ENCODE peak calls at places on chromosomes 3 and 15, in six cellular contexts. One of them, this sample, is unnamed.
A peak's percentile ranks its signal among the peaks of the same experiment; 100 is the strongest.

GRCh38 chr15:44427756-44428724 is 611 bp downstream of the CTDSPL2 start:
- DNase-seq in NCI-H460: peak; percentile 12
- DNase-seq in stimulated activated CD8-positive, alpha-beta memory T cell treated with anti-CD3 and anti-CD28 coated beads, Interleukin-4, amount 100 ng/mL, for 1 hour: no peak
- DNase-seq in hippocampal formation: no peak
- DNase-seq in HuH-7: no peak
- DNase-seq in fibroblast of pulmonary artery: peak; percentile 71
- DNase-seq in this sample: peak; percentile 69

GRCh38 chr15:48946088-48946839 is 17.5 kb downstream of the SHC4 start:
- DNase-seq in hippocampal formation: peak; percentile 1
- DNase-seq in fibroblast of pulmonary artery: peak; percentile 75
- DNase-seq in HuH-7: no peak
- DNase-seq in NCI-H460: no peak
- DNase-seq in stimulated activated CD8-positive, alpha-beta memory T cell treated with anti-CD3 and anti-CD28 coated beads, Interleukin-4, amount 100 ng/mL, for 1 hour: no peak
- DNase-seq in this sample: peak; percentile 35

GRCh38 chr15:29785068-29785467 is 37.2 kb downstream of the TJP1 start:
- DNase-seq in fibroblast of pulmonary artery: no peak
- DNase-seq in NCI-H460: no peak
- DNase-seq in hippocampal formation: no peak
- DNase-seq in HuH-7: no peak
- DNase-seq in stimulated activated CD8-positive, alpha-beta memory T cell treated with anti-CD3 and anti-CD28 coated beads, Interleukin-4, amount 100 ng/mL, for 1 hour: no peak
- DNase-seq in this sample: no peak

GRCh38 chr15:98529205-98530145 is 118.9 kb upstream of the IGF1R start:
- DNase-seq in HuH-7: no peak
- DNase-seq in hippocampal formation: no peak
- DNase-seq in NCI-H460: no peak
- DNase-seq in stimulated activated CD8-positive, alpha-beta memory T cell treated with anti-CD3 and anti-CD28 coated beads, Interleukin-4, amount 100 ng/mL, for 1 hour: no peak
- DNase-seq in fibroblast of pulmonary artery: no peak
- DNase-seq in this sample: no peak

GRCh38 chr3:41118461-41119385 is 80.6 kb upstream of the CTNNB1 start:
- DNase-seq in hippocampal formation: no peak
- DNase-seq in NCI-H460: no peak
- DNase-seq in stimulated activated CD8-positive, alpha-beta memory T cell treated with anti-CD3 and anti-CD28 coated beads, Interleukin-4, amount 100 ng/mL, for 1 hour: no peak
- DNase-seq in HuH-7: no peak
- DNase-seq in fibroblast of pulmonary artery: no peak
- DNase-seq in this sample: no peak

GRCh38 chr3:155859859-155860258 is 5.6 kb upstream of the SLC33A1 start:
- DNase-seq in fibroblast of pulmonary artery: peak; percentile 44
- DNase-seq in hippocampal formation: peak; percentile 57
- DNase-seq in stimulated activated CD8-positive, alpha-beta memory T cell treated with anti-CD3 and anti-CD28 coated beads, Interleukin-4, amount 100 ng/mL, for 1 hour: no peak
- DNase-seq in HuH-7: no peak
- DNase-seq in NCI-H460: no peak
- DNase-seq in this sample: peak; percentile 43

GRCh38 chr3:41276191-41276590 is 76.9 kb downstream of the CTNNB1 start:
- DNase-seq in fibroblast of pulmonary artery: no peak
- DNase-seq in HuH-7: no peak
- DNase-seq in stimulated activated CD8-positive, alpha-beta memory T cell treated with anti-CD3 and anti-CD28 coated beads, Interleukin-4, amount 100 ng/mL, for 1 hour: no peak
- DNase-seq in NCI-H460: no peak
- DNase-seq in hippocampal formation: no peak
- DNase-seq in this sample: no peak

GRCh38 chr15:42456971-42457370 is 34.0 kb downstream of the ZNF106 start:
- DNase-seq in fibroblast of pulmonary artery: peak; percentile 36
- DNase-seq in HuH-7: no peak
- DNase-seq in hippocampal formation: no peak
- DNase-seq in NCI-H460: no peak
- DNase-seq in stimulated activated CD8-positive, alpha-beta memory T cell treated with anti-CD3 and anti-CD28 coated beads, Interleukin-4, amount 100 ng/mL, for 1 hour: no peak
- DNase-seq in this sample: peak; percentile 48

GRCh38 chr3:187739561-187740445 is 5.5 kb downstream of the BCL6 start:
- DNase-seq in HuH-7: peak; percentile 77
- DNase-seq in stimulated activated CD8-positive, alpha-beta memory T cell treated with anti-CD3 and anti-CD28 coated beads, Interleukin-4, amount 100 ng/mL, for 1 hour: peak; percentile 62
- DNase-seq in hippocampal formation: peak; percentile 83
- DNase-seq in fibroblast of pulmonary artery: peak; percentile 94
- DNase-seq in NCI-H460: peak; percentile 57
- DNase-seq in this sample: peak; percentile 91

GRCh38 chr3:39712413-39713048 is 96.9 kb upstream of the MYRIP start:
- DNase-seq in hippocampal formation: no peak
- DNase-seq in fibroblast of pulmonary artery: no peak
- DNase-seq in NCI-H460: no peak
- DNase-seq in stimulated activated CD8-positive, alpha-beta memory T cell treated with anti-CD3 and anti-CD28 coated beads, Interleukin-4, amount 100 ng/mL, for 1 hour: no peak
- DNase-seq in HuH-7: no peak
- DNase-seq in this sample: no peak

GRCh38 chr3:62562017-62562416 is 188.7 kb upstream of the FEZF2 start:
- DNase-seq in stimulated activated CD8-positive, alpha-beta memory T cell treated with anti-CD3 and anti-CD28 coated beads, Interleukin-4, amount 100 ng/mL, for 1 hour: no peak
- DNase-seq in HuH-7: no peak
- DNase-seq in fibroblast of pulmonary artery: peak; percentile 89
- DNase-seq in NCI-H460: no peak
- DNase-seq in hippocampal formation: no peak
- DNase-seq in this sample: peak; percentile 83

GRCh38 chr3:16740531-16740930 is 135.3 kb upstream of the DAZL start:
- DNase-seq in NCI-H460: no peak
- DNase-seq in HuH-7: no peak
- DNase-seq in stimulated activated CD8-positive, alpha-beta memory T cell treated with anti-CD3 and anti-CD28 coated beads, Interleukin-4, amount 100 ng/mL, for 1 hour: no peak
- DNase-seq in fibroblast of pulmonary artery: no peak
- DNase-seq in hippocampal formation: no peak
- DNase-seq in this sample: no peak

GRCh38 chr15:66038387-66039116 is 169.3 kb downstream of the RAB11A start:
- DNase-seq in NCI-H460: no peak
- DNase-seq in HuH-7: no peak
- DNase-seq in hippocampal formation: no peak
- DNase-seq in fibroblast of pulmonary artery: no peak
- DNase-seq in stimulated activated CD8-positive, alpha-beta memory T cell treated with anti-CD3 and anti-CD28 coated beads, Interleukin-4, amount 100 ng/mL, for 1 hour: no peak
- DNase-seq in this sample: no peak

GRCh38 chr15:73951044-73951561 is 24.8 kb downstream of the LOXL1 start:
- DNase-seq in hippocampal formation: peak; percentile 77
- DNase-seq in fibroblast of pulmonary artery: peak; percentile 98
- DNase-seq in HuH-7: peak; percentile 94
- DNase-seq in NCI-H460: peak; percentile 81
- DNase-seq in stimulated activated CD8-positive, alpha-beta memory T cell treated with anti-CD3 and anti-CD28 coated beads, Interleukin-4, amount 100 ng/mL, for 1 hour: peak; percentile 51
- DNase-seq in this sample: peak; percentile 97

GRCh38 chr3:126807795-126808194 is 103.8 kb downstream of the CHCHD6 start:
- DNase-seq in HuH-7: no peak
- DNase-seq in stimulated activated CD8-positive, alpha-beta memory T cell treated with anti-CD3 and anti-CD28 coated beads, Interleukin-4, amount 100 ng/mL, for 1 hour: no peak
- DNase-seq in fibroblast of pulmonary artery: no peak
- DNase-seq in hippocampal formation: no peak
- DNase-seq in NCI-H460: no peak
- DNase-seq in this sample: no peak

GRCh38 chr3:55434789-55435188 is 52.3 kb downstream of the WNT5A start:
- DNase-seq in stimulated activated CD8-positive, alpha-beta memory T cell treated with anti-CD3 and anti-CD28 coated beads, Interleukin-4, amount 100 ng/mL, for 1 hour: no peak
- DNase-seq in fibroblast of pulmonary artery: peak; percentile 55
- DNase-seq in hippocampal formation: no peak
- DNase-seq in NCI-H460: peak; percentile 26
- DNase-seq in HuH-7: no peak
- DNase-seq in this sample: no peak

GRCh38 chr3:184237772-184238171 is 8.4 kb downstream of the VWA5B2 start:
- DNase-seq in NCI-H460: no peak
- DNase-seq in hippocampal formation: no peak
- DNase-seq in HuH-7: no peak
- DNase-seq in fibroblast of pulmonary artery: no peak
- DNase-seq in stimulated activated CD8-positive, alpha-beta memory T cell treated with anti-CD3 and anti-CD28 coated beads, Interleukin-4, amount 100 ng/mL, for 1 hour: no peak
- DNase-seq in this sample: no peak

GRCh38 chr3:101928890-101929289 is 79.6 kb downstream of the NFKBIZ start:
- DNase-seq in HuH-7: no peak
- DNase-seq in stimulated activated CD8-positive, alpha-beta memory T cell treated with anti-CD3 and anti-CD28 coated beads, Interleukin-4, amount 100 ng/mL, for 1 hour: no peak
- DNase-seq in hippocampal formation: no peak
- DNase-seq in NCI-H460: no peak
- DNase-seq in fibroblast of pulmonary artery: peak; percentile 48
- DNase-seq in this sample: peak; percentile 49

GRCh38 chr3:103385991-103386390 is 951.2 kb downstream of the ZPLD1 start:
- DNase-seq in fibroblast of pulmonary artery: no peak
- DNase-seq in hippocampal formation: no peak
- DNase-seq in HuH-7: no peak
- DNase-seq in stimulated activated CD8-positive, alpha-beta memory T cell treated with anti-CD3 and anti-CD28 coated beads, Interleukin-4, amount 100 ng/mL, for 1 hour: no peak
- DNase-seq in NCI-H460: no peak
- DNase-seq in this sample: no peak

GRCh38 chr15:96768435-96768789 is 437.9 kb downstream of the NR2F2 start:
- DNase-seq in stimulated activated CD8-positive, alpha-beta memory T cell treated with anti-CD3 and anti-CD28 coated beads, Interleukin-4, amount 100 ng/mL, for 1 hour: no peak
- DNase-seq in hippocampal formation: no peak
- DNase-seq in fibroblast of pulmonary artery: no peak
- DNase-seq in HuH-7: no peak
- DNase-seq in NCI-H460: no peak
- DNase-seq in this sample: no peak

GRCh38 chr15:60582370-60583036 is 103.6 kb upstream of the ICE2 start:
- DNase-seq in NCI-H460: no peak
- DNase-seq in fibroblast of pulmonary artery: peak; percentile 59
- DNase-seq in HuH-7: no peak
- DNase-seq in hippocampal formation: no peak
- DNase-seq in stimulated activated CD8-positive, alpha-beta memory T cell treated with anti-CD3 and anti-CD28 coated beads, Interleukin-4, amount 100 ng/mL, for 1 hour: no peak
- DNase-seq in this sample: peak; percentile 77

GRCh38 chr3:86865506-86865905 is 125.4 kb downstream of the VGLL3 start:
- DNase-seq in stimulated activated CD8-positive, alpha-beta memory T cell treated with anti-CD3 and anti-CD28 coated beads, Interleukin-4, amount 100 ng/mL, for 1 hour: no peak
- DNase-seq in NCI-H460: no peak
- DNase-seq in hippocampal formation: no peak
- DNase-seq in fibroblast of pulmonary artery: peak; percentile 15
- DNase-seq in HuH-7: no peak
- DNase-seq in this sample: no peak

GRCh38 chr3:43620953-43621405 is 832 bp downstream of the ANO10 start:
- DNase-seq in NCI-H460: no peak
- DNase-seq in hippocampal formation: peak; percentile 47
- DNase-seq in stimulated activated CD8-positive, alpha-beta memory T cell treated with anti-CD3 and anti-CD28 coated beads, Interleukin-4, amount 100 ng/mL, for 1 hour: no peak
- DNase-seq in fibroblast of pulmonary artery: peak; percentile 21
- DNase-seq in HuH-7: no peak
- DNase-seq in this sample: peak; percentile 46

GRCh38 chr15:87033056-87033455 is 953.4 kb downstream of the AGBL1 start:
- DNase-seq in stimulated activated CD8-positive, alpha-beta memory T cell treated with anti-CD3 and anti-CD28 coated beads, Interleukin-4, amount 100 ng/mL, for 1 hour: no peak
- DNase-seq in NCI-H460: no peak
- DNase-seq in HuH-7: no peak
- DNase-seq in hippocampal formation: peak; percentile 1
- DNase-seq in fibroblast of pulmonary artery: peak; percentile 2
- DNase-seq in this sample: no peak

GRCh38 chr3:185175370-185175987 is 22.6 kb upstream of the C3orf70 start:
- DNase-seq in HuH-7: peak; percentile 74
- DNase-seq in NCI-H460: no peak
- DNase-seq in hippocampal formation: peak; percentile 71
- DNase-seq in fibroblast of pulmonary artery: peak; percentile 61
- DNase-seq in stimulated activated CD8-positive, alpha-beta memory T cell treated with anti-CD3 and anti-CD28 coated beads, Interleukin-4, amount 100 ng/mL, for 1 hour: no peak
- DNase-seq in this sample: no peak

GRCh38 chr3:184578822-184579221 is 17.2 kb downstream of the EPHB3 start:
- DNase-seq in hippocampal formation: no peak
- DNase-seq in fibroblast of pulmonary artery: no peak
- DNase-seq in HuH-7: peak; percentile 61
- DNase-seq in NCI-H460: no peak
- DNase-seq in stimulated activated CD8-positive, alpha-beta memory T cell treated with anti-CD3 and anti-CD28 coated beads, Interleukin-4, amount 100 ng/mL, for 1 hour: no peak
- DNase-seq in this sample: no peak

GRCh38 chr3:112373924-112374323 is 41.0 kb downstream of the CD200 start:
- DNase-seq in NCI-H460: no peak
- DNase-seq in fibroblast of pulmonary artery: no peak
- DNase-seq in hippocampal formation: no peak
- DNase-seq in HuH-7: no peak
- DNase-seq in stimulated activated CD8-positive, alpha-beta memory T cell treated with anti-CD3 and anti-CD28 coated beads, Interleukin-4, amount 100 ng/mL, for 1 hour: no peak
- DNase-seq in this sample: no peak

GRCh38 chr15:82750831-82751181 is 41.1 kb upstream of the AP3B2 start:
- DNase-seq in stimulated activated CD8-positive, alpha-beta memory T cell treated with anti-CD3 and anti-CD28 coated beads, Interleukin-4, amount 100 ng/mL, for 1 hour: no peak
- DNase-seq in hippocampal formation: no peak
- DNase-seq in HuH-7: peak; percentile 9
- DNase-seq in NCI-H460: no peak
- DNase-seq in fibroblast of pulmonary artery: no peak
- DNase-seq in this sample: peak; percentile 41

GRCh38 chr3:69999191-70000027 is at the start of gene SAMMSON:
- DNase-seq in NCI-H460: no peak
- DNase-seq in HuH-7: peak; percentile 4
- DNase-seq in fibroblast of pulmonary artery: peak; percentile 44
- DNase-seq in stimulated activated CD8-positive, alpha-beta memory T cell treated with anti-CD3 and anti-CD28 coated beads, Interleukin-4, amount 100 ng/mL, for 1 hour: no peak
- DNase-seq in hippocampal formation: no peak
- DNase-seq in this sample: peak; percentile 3

GRCh38 chr3:128808672-128809071 is 70.7 kb upstream of the ACAD9 start:
- DNase-seq in NCI-H460: no peak
- DNase-seq in stimulated activated CD8-positive, alpha-beta memory T cell treated with anti-CD3 and anti-CD28 coated beads, Interleukin-4, amount 100 ng/mL, for 1 hour: no peak
- DNase-seq in HuH-7: no peak
- DNase-seq in fibroblast of pulmonary artery: no peak
- DNase-seq in hippocampal formation: no peak
- DNase-seq in this sample: no peak

GRCh38 chr15:75661041-75661778 is 13.5 kb downstream of the SNX33 start:
- DNase-seq in stimulated activated CD8-positive, alpha-beta memory T cell treated with anti-CD3 and anti-CD28 coated beads, Interleukin-4, amount 100 ng/mL, for 1 hour: no peak
- DNase-seq in fibroblast of pulmonary artery: peak; percentile 93
- DNase-seq in HuH-7: no peak
- DNase-seq in NCI-H460: peak; percentile 38
- DNase-seq in hippocampal formation: no peak
- DNase-seq in this sample: peak; percentile 85

This sample was measured in dermis blood vessel endothelial cell.